ENCODE peak calls at places on chromosomes 3 and 15, in six cellular contexts. Z is A549, K is tibial artery, I is colonic mucosa, B is heart right ventricle, T is IMR-90. O is an unnamed sample. For H3K4me1, the result is how much of the 10 kb centered on the place peaks cover.

GRCh38 chr3:100480111-100480510 is 12.3 kb upstream of the TMEM45A start:
- DNase-seq in Z (no peak), K (no peak), I (no peak), B (no peak), T (no peak), O (peak)

GRCh38 chr3:52181543-52181942 is 16.4 kb upstream of the ALAS1 start:
- DNase-seq in Z (no peak), K (no peak), I (no peak), B (no peak), T (peak), O (no peak)

GRCh38 chr3:129226374-129226773 is 23.0 kb upstream of the COPG1 start:
- DNase-seq in Z (peak), K (peak), I (peak), B (peak), T (peak), O (no peak)

GRCh38 chr15:70976856-70977255 is 84.2 kb downstream of the LRRC49 start:
- DNase-seq in Z (no peak), K (no peak), I (no peak), B (no peak), T (peak), O (no peak)

GRCh38 chr3:24493951-24494615 is 567 bp downstream of the THRB start:
- DNase-seq in Z (peak), K (peak), I (peak), B (peak), T (no peak), O (no peak)

GRCh38 chr3:124731760-124732159 is 1.5 kb downstream of the UMPS start:
- DNase-seq in Z (no peak), K (no peak), I (no peak), B (no peak), T (no peak), O (no peak)

GRCh38 chr3:127196466-127197299 is 3.8 kb downstream of the PRR23E start:
- DNase-seq in Z (no peak), K (no peak), I (peak), B (no peak), T (no peak), O (no peak)

GRCh38 chr3:149620291-149621020 is 37.4 kb downstream of the WWTR1 start:
- DNase-seq in Z (no peak), K (no peak), I (no peak), B (no peak), T (peak), O (no peak)

GRCh38 chr15:100438570-100438969 is 90.2 kb downstream of the CERS3 start:
- DNase-seq in Z (no peak), K (peak), I (peak), B (peak), T (no peak), O (no peak)

GRCh38 chr3:47017504-47018268 is 38.2 kb downstream of the NBEAL2 start:
- DNase-seq in Z (no peak), K (no peak), I (no peak), B (no peak), T (peak), O (no peak)

GRCh38 chr3:80232760-80233159 is 465.0 kb upstream of the ROBO1 start:
- DNase-seq in Z (no peak), K (no peak), I (no peak), B (no peak), T (peak), O (no peak)

GRCh38 chr15:74598126-74598842 is 17.4 kb upstream of the CLK3 start:
- DNase-seq in Z (peak), K (peak), I (peak), B (peak), T (peak), O (peak)

GRCh38 chr15:67146875-67147381 is 81.5 kb downstream of the SMAD3 start:
- DNase-seq in Z (peak), K (no peak), I (peak), B (no peak), T (peak), O (no peak)

GRCh38 chr3:144273611-144274010 is 302.0 kb downstream of the DIPK2A start:
- DNase-seq in Z (no peak), K (no peak), I (no peak), B (no peak), T (peak), O (no peak)

GRCh38 chr3:126927405-126927750 is 55.5 kb upstream of the PLXNA1 start:
- DNase-seq in Z (no peak), K (peak), I (no peak), B (no peak), T (no peak), O (no peak)

GRCh38 chr15:67198157-67198754 is 56.2 kb downstream of the AAGAB start:
- DNase-seq in Z (no peak), K (no peak), I (no peak), B (no peak), T (no peak), O (no peak)

GRCh38 chr3:174363256-174363655 is 495.9 kb upstream of the NAALADL2 start:
- DNase-seq in Z (no peak), K (no peak), I (no peak), B (no peak), T (no peak), O (no peak)

GRCh38 chr3:131501949-131502348 is 822 bp downstream of the MRPL3 start:
- DNase-seq in Z (peak), K (no peak), I (no peak), B (no peak), T (no peak), O (no peak)

GRCh38 chr3:193842832-193843446 is 249.9 kb downstream of the OPA1 start:
- DNase-seq in Z (no peak), K (no peak), I (peak), B (no peak), T (no peak), O (no peak)

GRCh38 chr3:115713247-115713646 is 89.9 kb downstream of the GAP43 start:
- DNase-seq in Z (no peak), K (no peak), I (no peak), B (no peak), T (peak), O (no peak)

GRCh38 chr3:13141991-13142412 is 68.8 kb upstream of the IQSEC1 start:
- DNase-seq in Z (no peak), K (peak), I (no peak), B (peak), T (peak), O (no peak)

GRCh38 chr15:31236184-31237041 is 90.2 kb upstream of the KLF13 start:
- DNase-seq in Z (peak), K (peak), I (peak), B (peak), T (peak), O (peak)

GRCh38 chr3:169117264-169117663 is 546.2 kb downstream of the MECOM start:
- DNase-seq in Z (no peak), K (no peak), I (no peak), B (no peak), T (no peak), O (no peak)

DNA sequence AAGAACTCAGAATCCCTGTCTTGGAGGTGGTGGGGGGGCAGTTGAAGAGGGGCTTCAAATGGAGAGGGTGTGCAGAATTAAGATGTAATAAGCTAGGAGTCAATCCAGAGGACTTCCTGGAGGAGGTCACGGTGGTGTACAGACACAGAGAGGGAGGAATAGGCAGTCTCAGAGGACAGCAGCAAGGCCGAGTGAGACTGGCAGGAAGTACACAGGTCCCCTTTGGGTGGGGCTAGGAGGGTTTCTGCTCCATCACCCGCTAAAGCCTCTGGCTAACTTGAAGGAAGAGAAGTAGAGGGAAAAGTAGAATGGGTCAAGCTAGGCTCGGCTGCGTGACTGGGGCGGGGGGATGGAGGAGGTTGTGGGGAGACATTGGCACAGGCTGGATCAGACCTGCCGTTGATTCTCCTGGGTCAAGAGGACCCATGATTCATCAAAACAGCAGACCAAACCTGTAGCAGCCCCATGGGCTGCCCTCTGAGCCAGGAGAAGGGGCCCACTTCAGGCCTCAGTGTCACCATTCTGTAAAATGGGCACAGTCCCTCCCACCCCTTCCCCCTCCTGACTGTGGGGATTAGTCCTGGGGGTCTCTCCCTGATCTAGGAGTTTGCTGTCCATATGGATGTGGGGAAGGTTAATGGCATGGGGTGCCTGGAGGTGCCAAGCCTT is 16.9 kb downstream of the CSPG4 start:
- DNase-seq in Z (no peak), K (no peak), I (no peak), B (no peak), T (no peak), O (no peak)
- H3K4me1 ChIP-seq in Z (under half), K (half or more), I (under half), B (half or more), T (under half), O (half or more)

GRCh38 chr15:36992454-36992853 is 107.9 kb downstream of the MEIS2 start:
- DNase-seq in Z (no peak), K (no peak), I (no peak), B (no peak), T (no peak), O (no peak)

GRCh38 chr15:36994809-36995208 is 105.5 kb downstream of the MEIS2 start:
- DNase-seq in Z (no peak), K (no peak), I (no peak), B (no peak), T (no peak), O (no peak)

GRCh38 chr15:36996121-36996520 is 104.2 kb downstream of the MEIS2 start:
- DNase-seq in Z (no peak), K (no peak), I (no peak), B (no peak), T (no peak), O (no peak)

GRCh38 chr15:36999778-37000177 is 100.6 kb downstream of the MEIS2 start:
- DNase-seq in Z (no peak), K (no peak), I (no peak), B (no peak), T (no peak), O (no peak)

DNA sequence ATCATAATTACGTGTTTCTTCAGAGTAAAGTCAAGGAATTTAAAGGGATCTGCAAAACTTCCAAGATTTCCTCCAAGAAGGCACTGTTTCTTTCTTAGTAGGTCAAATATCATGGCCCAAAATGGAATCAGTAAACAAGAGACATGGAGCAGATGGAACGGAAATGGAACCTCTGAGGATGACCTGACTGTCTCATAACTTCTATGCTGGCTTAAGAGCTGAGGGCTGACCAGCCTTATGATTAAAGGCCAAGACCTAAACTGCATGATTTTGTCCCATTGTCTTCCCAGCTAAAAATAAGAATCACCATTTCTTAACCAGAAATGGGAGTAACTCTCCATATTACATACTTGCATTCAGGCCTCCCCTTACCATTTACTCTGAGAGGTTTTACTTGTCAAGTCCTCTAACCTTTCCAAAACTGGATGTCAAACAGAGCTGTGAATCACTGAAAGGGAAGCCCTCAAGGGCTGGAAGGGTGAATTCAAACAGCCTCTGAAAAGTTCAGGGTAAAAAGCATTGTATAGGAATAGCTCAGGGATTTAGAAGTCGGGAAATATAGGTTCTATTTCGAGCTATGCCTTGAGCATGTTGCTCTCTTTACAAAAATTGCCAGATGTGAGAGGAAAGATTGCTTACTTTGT is 103.7 kb downstream of the MEIS2 start:
- DNase-seq in Z (no peak), K (no peak), I (no peak), B (no peak), T (no peak), O (no peak)
- H3K27ac ChIP-seq in Z (no peak), K (no peak), I (no peak), B (peak), T (no peak), O (no peak)

GRCh38 chr15:35491999-35492398 is 54.0 kb downstream of the DPH6 start:
- DNase-seq in Z (no peak), K (no peak), I (peak), B (no peak), T (no peak), O (no peak)

GRCh38 chr15:35487417-35487816 is 58.5 kb downstream of the DPH6 start:
- DNase-seq in Z (no peak), K (no peak), I (no peak), B (no peak), T (no peak), O (no peak)

GRCh38 chr15:35486296-35486695 is 59.7 kb downstream of the DPH6 start:
- DNase-seq in Z (no peak), K (no peak), I (no peak), B (no peak), T (no peak), O (no peak)

GRCh38 chr15:35495075-35495474 is 50.9 kb downstream of the DPH6 start:
- DNase-seq in Z (no peak), K (no peak), I (no peak), B (no peak), T (no peak), O (no peak)

GRCh38 chr15:35491173-35491572 is 54.8 kb downstream of the DPH6 start:
- DNase-seq in Z (no peak), K (no peak), I (peak), B (no peak), T (no peak), O (no peak)
- H3K4me1 ChIP-seq in Z (under half), K (under half), I (under half), B (under half), T (under half), O (under half)

GRCh38 chr3:196643201-196643749 is 3.8 kb downstream of the NRROS start:
- DNase-seq in Z (no peak), K (peak), I (no peak), B (no peak), T (no peak), O (no peak)

GRCh38 chr3:196641278-196642058 is 2.0 kb downstream of the NRROS start:
- DNase-seq in Z (no peak), K (no peak), I (no peak), B (no peak), T (no peak), O (no peak)

GRCh38 chr3:196639517-196640500 is at the start of gene NRROS:
- DNase-seq in Z (no peak), K (peak), I (peak), B (peak), T (peak), O (no peak)

GRCh38 chr3:196638922-196639516 is 475 bp upstream of the NRROS start:
- DNase-seq in Z (no peak), K (no peak), I (no peak), B (no peak), T (no peak), O (no peak)

GRCh38 chr3:196640501-196640968 is 1.0 kb downstream of the NRROS start:
- DNase-seq in Z (no peak), K (no peak), I (no peak), B (no peak), T (no peak), O (no peak)
- H3K27ac ChIP-seq in Z (no peak), K (no peak), I (peak), B (no peak), T (no peak), O (peak)

GRCh38 chr3:11619461-11619860 is 24.3 kb downstream of the VGLL4 start:
- DNase-seq in Z (no peak), K (no peak), I (no peak), B (no peak), T (no peak), O (no peak)

GRCh38 chr3:11622846-11623550 is 20.7 kb downstream of the VGLL4 start:
- DNase-seq in Z (no peak), K (no peak), I (no peak), B (no peak), T (no peak), O (no peak)

GRCh38 chr3:11618897-11619296 is 24.8 kb downstream of the VGLL4 start:
- DNase-seq in Z (no peak), K (no peak), I (no peak), B (no peak), T (no peak), O (no peak)

GRCh38 chr3:11621077-11621476 is 22.6 kb downstream of the VGLL4 start:
- DNase-seq in Z (no peak), K (no peak), I (no peak), B (no peak), T (no peak), O (no peak)

DNA sequence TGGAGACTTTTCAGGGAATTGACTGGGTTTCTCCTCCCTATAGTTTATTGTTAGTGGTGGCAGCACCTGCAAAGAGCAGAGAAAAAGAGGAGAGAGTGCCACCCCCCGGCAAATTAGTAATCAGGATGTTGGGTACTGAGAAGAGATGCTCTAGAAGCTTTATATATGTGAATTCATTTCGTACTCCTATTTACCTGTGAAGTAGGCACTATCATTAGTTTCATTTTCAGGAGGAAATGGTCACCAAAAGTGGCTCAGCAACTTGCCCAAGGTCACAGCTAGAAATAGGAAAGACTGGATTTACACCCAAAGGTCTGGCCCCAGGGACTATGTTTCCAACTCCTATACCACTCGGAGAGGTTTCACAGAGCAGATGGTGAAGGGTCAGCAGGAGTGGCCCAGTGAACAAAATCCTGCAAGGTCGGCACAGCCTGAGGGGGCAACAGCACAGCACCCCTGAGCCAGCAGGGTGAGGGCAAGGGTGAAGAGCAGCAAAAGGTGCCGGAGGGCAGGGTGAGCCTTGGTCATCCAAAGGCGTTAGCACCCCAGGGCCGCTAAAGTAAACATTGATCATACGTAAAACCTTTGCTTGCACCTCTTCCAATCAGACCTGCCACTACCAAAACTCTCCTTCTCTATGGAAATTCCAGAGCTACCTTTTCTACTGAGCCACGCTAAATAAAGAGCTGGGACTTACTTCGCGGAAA is 23.6 kb downstream of the VGLL4 start:
- DNase-seq in Z (no peak), K (no peak), I (no peak), B (no peak), T (no peak), O (no peak)
- H3K4me1 ChIP-seq in Z (under half), K (half or more), I (under half), B (half or more), T (under half), O (half or more)

GRCh38 chr3:107831590-107831989 is 259.2 kb downstream of the CD47 start:
- DNase-seq in Z (no peak), K (no peak), I (no peak), B (no peak), T (no peak), O (peak)

GRCh38 chr3:107833046-107833445 is 257.8 kb downstream of the CD47 start:
- DNase-seq in Z (no peak), K (no peak), I (no peak), B (no peak), T (peak), O (no peak)

GRCh38 chr3:107826727-107827126 is 264.1 kb downstream of the CD47 start:
- DNase-seq in Z (no peak), K (no peak), I (no peak), B (peak), T (no peak), O (peak)

GRCh38 chr3:107825556-107825955 is 265.3 kb downstream of the CD47 start:
- DNase-seq in Z (no peak), K (no peak), I (no peak), B (no peak), T (no peak), O (peak)

DNA sequence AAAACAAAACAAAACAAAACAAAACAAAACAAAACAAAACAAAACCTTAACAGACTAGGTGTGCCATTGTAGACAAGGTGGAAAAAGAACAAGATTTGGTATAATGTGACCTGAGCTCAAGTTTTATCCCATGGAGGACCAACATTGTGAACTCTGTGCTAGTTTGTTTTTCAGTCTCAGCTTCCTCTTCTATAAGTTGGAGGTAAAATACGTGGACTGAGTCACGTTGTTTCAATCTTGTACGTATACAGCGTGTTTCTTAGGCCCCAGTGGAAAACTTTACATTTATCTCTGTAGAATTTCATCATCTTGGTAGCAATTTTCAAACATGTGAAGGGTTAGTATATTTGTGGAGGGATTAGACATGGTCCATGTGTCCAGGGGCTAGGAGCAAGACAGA is 261.6 kb downstream of the CD47 start:
- DNase-seq in Z (no peak), K (no peak), I (no peak), B (no peak), T (no peak), O (no peak)
- H3K27ac ChIP-seq in Z (no peak), K (no peak), I (no peak), B (no peak), T (no peak), O (no peak)

GRCh38 chr15:80754005-80754404 is 25.2 kb upstream of the CEMIP start:
- DNase-seq in Z (no peak), K (no peak), I (no peak), B (no peak), T (no peak), O (no peak)
- H3K4me1 ChIP-seq in Z (under half), K (under half), I (under half), B (under half), T (under half), O (under half)

O was measured in esophagus muscularis mucosa.